ENCODE peak calls at places on chromosomes 7 and 10, in four cellular contexts. One of them, this sample, is unnamed.

GRCh38 chr7:43568529-43568928 is 14.4 kb upstream of the STK17A start:
- DNase-seq in gastrocnemius medialis: no peak
- DNase-seq in transverse colon: no peak
- DNase-seq in body of pancreas: no peak
- DNase-seq in this sample: no peak

GRCh38 chr10:70191906-70192305 is 21.6 kb upstream of the SAR1A start:
- DNase-seq in gastrocnemius medialis: no peak
- DNase-seq in transverse colon: no peak
- DNase-seq in body of pancreas: no peak
- DNase-seq in this sample: no peak

GRCh38 chr10:61787170-61787569 is 114.3 kb upstream of the ARID5B start:
- DNase-seq in gastrocnemius medialis: no peak
- DNase-seq in transverse colon: no peak
- DNase-seq in body of pancreas: no peak
- DNase-seq in this sample: no peak

GRCh38 chr10:108385963-108386362 is 1221.5 kb upstream of the SORCS1 start:
- DNase-seq in gastrocnemius medialis: no peak
- DNase-seq in transverse colon: no peak
- DNase-seq in body of pancreas: no peak
- DNase-seq in this sample: no peak

GRCh38 chr10:13939391-13939790 is 352.6 kb downstream of the PRPF18 start:
- DNase-seq in gastrocnemius medialis: no peak
- DNase-seq in transverse colon: no peak
- DNase-seq in body of pancreas: no peak
- DNase-seq in this sample: no peak

GRCh38 chr7:149821191-149822148 is 16.7 kb upstream of the ZNF862 start:
- DNase-seq in gastrocnemius medialis: no peak
- DNase-seq in transverse colon: peak
- DNase-seq in body of pancreas: no peak
- DNase-seq in this sample: no peak

GRCh38 chr7:138204285-138204988 is 128.2 kb downstream of the AKR1D1 start:
- DNase-seq in gastrocnemius medialis: no peak
- DNase-seq in transverse colon: no peak
- DNase-seq in body of pancreas: no peak
- DNase-seq in this sample: no peak

GRCh38 chr7:142785841-142786250 is 15.1 kb downstream of the PRSS2 start:
- DNase-seq in gastrocnemius medialis: no peak
- DNase-seq in transverse colon: peak
- DNase-seq in body of pancreas: no peak
- DNase-seq in this sample: no peak

GRCh38 chr7:81924494-81924893 is 154.6 kb upstream of the HGF start:
- DNase-seq in gastrocnemius medialis: no peak
- DNase-seq in transverse colon: no peak
- DNase-seq in body of pancreas: no peak
- DNase-seq in this sample: no peak

GRCh38 chr7:106289848-106290247 is 5.1 kb upstream of the NAMPT start:
- DNase-seq in gastrocnemius medialis: no peak
- DNase-seq in transverse colon: no peak
- DNase-seq in body of pancreas: no peak
- DNase-seq in this sample: no peak

GRCh38 chr7:113179313-113179712 is 61.0 kb upstream of the SMIM30 start:
- DNase-seq in gastrocnemius medialis: no peak
- DNase-seq in transverse colon: peak
- DNase-seq in body of pancreas: no peak
- DNase-seq in this sample: no peak

GRCh38 chr10:108911814-108912541 is 1011.3 kb downstream of the XPNPEP1 start:
- DNase-seq in gastrocnemius medialis: no peak
- DNase-seq in transverse colon: peak
- DNase-seq in body of pancreas: peak
- DNase-seq in this sample: peak

GRCh38 chr10:59304521-59305097 is 57.7 kb downstream of the FAM13C start:
- DNase-seq in gastrocnemius medialis: no peak
- DNase-seq in transverse colon: no peak
- DNase-seq in body of pancreas: no peak
- DNase-seq in this sample: no peak

GRCh38 chr10:69409176-69409495 is 7.6 kb downstream of the TACR2 start:
- DNase-seq in gastrocnemius medialis: no peak
- DNase-seq in transverse colon: no peak
- DNase-seq in body of pancreas: no peak
- DNase-seq in this sample: no peak

GRCh38 chr10:93993782-93994668 is at the start of gene PLCE1:
- DNase-seq in gastrocnemius medialis: peak
- DNase-seq in transverse colon: peak
- DNase-seq in body of pancreas: peak
- DNase-seq in this sample: no peak

GRCh38 chr7:100689230-100690135 is 4.6 kb downstream of the GIGYF1 start:
- DNase-seq in gastrocnemius medialis: no peak
- DNase-seq in transverse colon: no peak
- DNase-seq in body of pancreas: no peak
- DNase-seq in this sample: no peak

GRCh38 chr7:132276252-132276651 is 300.0 kb downstream of the PLXNA4 start:
- DNase-seq in gastrocnemius medialis: no peak
- DNase-seq in transverse colon: peak
- DNase-seq in body of pancreas: no peak
- DNase-seq in this sample: no peak

GRCh38 chr7:6248581-6248980 is 23.8 kb downstream of the CYTH3 start:
- DNase-seq in gastrocnemius medialis: no peak
- DNase-seq in transverse colon: no peak
- DNase-seq in body of pancreas: no peak
- DNase-seq in this sample: no peak

GRCh38 chr10:17735166-17735941 is 16.6 kb upstream of the TMEM236 start:
- DNase-seq in gastrocnemius medialis: peak
- DNase-seq in transverse colon: no peak
- DNase-seq in body of pancreas: peak
- DNase-seq in this sample: no peak

GRCh38 chr10:43057231-43057711 is 19.6 kb upstream of the RET start:
- DNase-seq in gastrocnemius medialis: no peak
- DNase-seq in transverse colon: no peak
- DNase-seq in body of pancreas: no peak
- DNase-seq in this sample: no peak

GRCh38 chr10:70761727-70762350 is 23.3 kb downstream of the TBATA start:
- DNase-seq in gastrocnemius medialis: no peak
- DNase-seq in transverse colon: no peak
- DNase-seq in body of pancreas: no peak
- DNase-seq in this sample: no peak

GRCh38 chr10:98572594-98572993 is 125.9 kb upstream of the HPS1 start:
- DNase-seq in gastrocnemius medialis: no peak
- DNase-seq in transverse colon: no peak
- DNase-seq in body of pancreas: no peak
- DNase-seq in this sample: no peak

DNA sequence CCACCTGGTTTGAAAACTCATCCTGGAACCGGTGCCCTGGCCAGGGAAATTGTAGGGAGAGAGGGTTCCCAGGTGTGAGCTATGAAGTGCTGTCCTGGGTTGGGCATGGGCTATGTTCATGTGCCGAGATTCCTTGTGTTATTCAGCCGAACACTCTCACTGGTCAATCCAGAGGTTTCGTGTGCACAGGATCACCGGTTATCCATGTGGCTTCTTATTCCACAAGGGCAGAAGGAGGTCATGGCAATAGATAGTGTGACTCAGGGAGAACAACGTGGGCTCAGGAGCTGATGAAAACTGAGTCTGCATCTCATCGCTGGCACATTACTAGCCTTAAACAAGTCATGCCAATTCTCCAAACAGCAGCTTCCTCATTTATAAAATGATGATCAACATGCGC is 64.4 kb upstream of the CREB5 start:
- DNase-seq in gastrocnemius medialis: no peak
- DNase-seq in transverse colon: no peak
- DNase-seq in body of pancreas: no peak
- DNase-seq in this sample: no peak
- H3K4me3 ChIP-seq in gastrocnemius medialis: no peak
- H3K4me3 ChIP-seq in transverse colon: no peak
- H3K4me3 ChIP-seq in body of pancreas: no peak
- H3K4me3 ChIP-seq in this sample: no peak

DNA sequence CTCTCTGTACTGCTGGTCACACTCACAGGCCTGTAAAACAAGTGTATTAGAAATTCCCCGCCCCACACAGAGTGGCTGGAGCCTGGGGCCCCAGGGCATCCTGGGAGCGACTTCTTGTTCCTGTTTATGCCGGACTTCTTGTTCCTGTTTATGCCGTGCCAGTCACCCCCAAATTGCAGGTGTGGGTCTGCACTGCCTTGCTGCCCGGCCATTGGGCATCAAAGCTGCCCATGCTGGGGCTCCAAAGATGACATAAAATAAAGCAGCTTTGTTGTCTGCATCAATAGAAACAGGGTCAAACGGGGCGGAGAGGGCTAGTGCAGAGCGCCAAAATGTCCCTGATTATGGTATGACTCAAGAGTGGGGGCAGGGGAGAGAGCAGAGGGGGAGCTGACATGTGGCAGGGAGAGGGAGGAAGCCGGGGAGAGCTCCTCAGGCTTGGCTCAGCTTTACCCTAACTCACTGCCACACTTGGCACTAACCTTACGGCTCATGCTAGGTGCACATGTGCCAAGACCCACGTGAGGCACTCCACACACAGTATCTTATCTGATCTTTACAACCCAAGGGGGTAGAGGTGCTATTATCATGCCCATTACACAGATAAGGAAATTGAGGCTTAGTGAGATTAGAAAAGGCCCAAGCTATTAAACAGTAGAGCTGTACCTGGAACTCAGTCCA is 98.4 kb downstream of the PIP4K2A start:
- DNase-seq in gastrocnemius medialis: no peak
- DNase-seq in transverse colon: peak
- DNase-seq in body of pancreas: peak
- DNase-seq in this sample: no peak
- TF ChIP-seq POLR2A in gastrocnemius medialis: no peak
- TF ChIP-seq POLR2A in transverse colon: no peak
- TF ChIP-seq POLR2A in body of pancreas: no peak
- TF ChIP-seq POLR2A in this sample: no peak

GRCh38 chr10:50326757-50327701 is 75.7 kb upstream of the ASAH2 start:
- DNase-seq in gastrocnemius medialis: no peak
- DNase-seq in transverse colon: no peak
- DNase-seq in body of pancreas: no peak
- DNase-seq in this sample: peak
- H3K4me3 ChIP-seq in gastrocnemius medialis: peak
- H3K4me3 ChIP-seq in transverse colon: no peak
- H3K4me3 ChIP-seq in body of pancreas: no peak
- H3K4me3 ChIP-seq in this sample: no peak

GRCh38 chr7:85630904-85631582 is 444.2 kb upstream of the SEMA3D start:
- DNase-seq in gastrocnemius medialis: no peak
- DNase-seq in transverse colon: no peak
- DNase-seq in body of pancreas: no peak
- DNase-seq in this sample: no peak

GRCh38 chr7:85634951-85635350 is 448.1 kb upstream of the SEMA3D start:
- DNase-seq in gastrocnemius medialis: no peak
- DNase-seq in transverse colon: no peak
- DNase-seq in body of pancreas: no peak
- DNase-seq in this sample: no peak
- TF ChIP-seq POLR2A in gastrocnemius medialis: no peak
- TF ChIP-seq POLR2A in transverse colon: no peak
- TF ChIP-seq POLR2A in body of pancreas: no peak
- TF ChIP-seq POLR2A in this sample: no peak

DNA sequence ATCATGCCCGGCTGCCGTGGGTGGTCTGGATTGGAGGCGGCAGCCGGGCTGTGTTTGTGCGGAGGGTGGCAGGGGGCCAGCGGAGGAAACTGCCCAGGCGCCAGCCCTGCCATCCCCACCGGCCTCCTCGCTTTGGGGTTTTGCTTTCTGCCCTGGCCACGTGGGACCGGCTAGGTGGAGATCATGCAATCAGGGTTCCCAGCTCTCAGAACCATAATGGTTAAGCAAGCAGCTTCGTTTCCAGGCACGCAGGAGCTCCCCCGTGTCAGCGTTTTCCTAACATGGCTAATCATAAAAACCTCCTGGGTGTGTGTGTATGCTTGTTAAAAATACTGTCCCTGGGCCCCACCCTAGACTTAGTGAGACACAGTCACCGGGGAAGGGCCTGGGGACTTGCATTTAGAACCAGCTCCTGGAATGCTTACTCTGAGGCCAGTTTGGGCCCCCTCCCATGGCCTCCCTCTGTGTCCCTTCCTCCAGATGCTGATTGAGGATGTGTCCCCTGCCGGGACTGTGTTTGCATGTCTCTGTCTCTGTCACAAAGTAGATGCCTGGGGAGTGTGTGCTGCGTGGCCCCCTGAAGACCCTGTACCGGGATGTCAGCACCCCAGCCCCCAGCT is 119.3 kb downstream of the CUX1 start:
- DNase-seq in gastrocnemius medialis: no peak
- DNase-seq in transverse colon: peak
- DNase-seq in body of pancreas: no peak
- DNase-seq in this sample: no peak
- H3K4me3 ChIP-seq in gastrocnemius medialis: peak
- H3K4me3 ChIP-seq in transverse colon: peak
- H3K4me3 ChIP-seq in body of pancreas: no peak
- H3K4me3 ChIP-seq in this sample: no peak

GRCh38 chr7:44963526-44964290 is 15.1 kb downstream of the MYO1G start:
- DNase-seq in gastrocnemius medialis: no peak
- DNase-seq in transverse colon: no peak
- DNase-seq in body of pancreas: no peak
- DNase-seq in this sample: no peak
- TF ChIP-seq POLR2A in gastrocnemius medialis: no peak
- TF ChIP-seq POLR2A in transverse colon: no peak
- TF ChIP-seq POLR2A in body of pancreas: no peak
- TF ChIP-seq POLR2A in this sample: no peak

GRCh38 chr10:132338876-132339275 is 6.9 kb downstream of the LRRC27 start:
- DNase-seq in gastrocnemius medialis: no peak
- DNase-seq in transverse colon: no peak
- DNase-seq in body of pancreas: no peak
- DNase-seq in this sample: no peak

GRCh38 chr10:132337019-132337418 is 5.0 kb downstream of the LRRC27 start:
- DNase-seq in gastrocnemius medialis: no peak
- DNase-seq in transverse colon: no peak
- DNase-seq in body of pancreas: no peak
- DNase-seq in this sample: no peak

GRCh38 chr10:132335189-132336063 is 3.4 kb downstream of the LRRC27 start:
- DNase-seq in gastrocnemius medialis: peak
- DNase-seq in transverse colon: peak
- DNase-seq in body of pancreas: no peak
- DNase-seq in this sample: peak

GRCh38 chr10:132334883-132335188 is 2.8 kb downstream of the LRRC27 start:
- DNase-seq in gastrocnemius medialis: no peak
- DNase-seq in transverse colon: no peak
- DNase-seq in body of pancreas: no peak
- DNase-seq in this sample: no peak

DNA sequence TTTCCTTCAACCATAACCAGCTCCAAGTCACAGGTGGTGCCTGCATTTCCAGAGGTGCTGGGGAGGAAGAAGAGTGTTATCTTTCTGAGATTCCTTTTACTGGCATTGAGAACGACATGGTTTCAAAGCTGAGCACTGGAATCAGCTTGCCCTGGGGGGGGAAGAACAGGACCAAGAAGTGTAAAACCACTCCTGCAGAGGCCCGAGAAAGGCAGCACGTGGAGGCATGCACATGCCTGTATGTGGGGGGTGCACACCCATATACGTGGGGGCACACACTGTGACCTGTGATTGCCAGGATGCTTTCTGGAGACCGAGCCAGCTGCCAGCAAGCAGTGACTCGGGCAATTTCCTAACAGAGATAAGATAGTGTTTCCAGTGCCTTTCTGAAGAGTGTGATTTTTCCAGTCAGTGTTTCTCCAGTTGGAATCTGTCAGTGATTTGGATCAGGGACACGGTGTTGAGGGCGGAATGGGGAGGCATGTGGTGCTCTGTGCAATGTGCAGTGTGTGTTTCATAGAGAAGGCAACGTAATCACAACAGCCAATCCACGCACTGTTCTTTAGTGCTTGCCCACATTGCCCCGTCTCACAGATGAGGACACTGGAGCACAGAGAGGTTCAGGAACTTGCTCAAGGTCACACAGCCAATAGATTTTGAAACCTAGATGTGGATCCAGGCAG is 4.2 kb downstream of the LRRC27 start:
- DNase-seq in gastrocnemius medialis: no peak
- DNase-seq in transverse colon: no peak
- DNase-seq in body of pancreas: no peak
- DNase-seq in this sample: no peak
- H3K4me3 ChIP-seq in gastrocnemius medialis: peak
- H3K4me3 ChIP-seq in transverse colon: no peak
- H3K4me3 ChIP-seq in body of pancreas: no peak
- H3K4me3 ChIP-seq in this sample: no peak